ENCODE peak calls at places on chromosomes 2 and 18, in ten cellular contexts. F is ovary; U is lower leg skin; G is NCI-H1930; M is heart right ventricle; O is AG08396; Q is activated CD4-positive, alpha-beta T cell treated with anti-CD3 and anti-CD28 coated beads, Interleukin-2, amount 50 U/mL, for 24 hours; Z is stimulated activated CD4-positive, alpha-beta T cell treated with anti-CD3 and anti-CD28 coated beads, Interleukin-2, amount 100 ng/mL, for 48 hours; D is fibroblast of mammary gland; Y is stimulated activated CD8-positive, alpha-beta memory T cell treated with anti-CD3 and anti-CD28 coated beads, Interleukin-4, amount 100 ng/mL, for 1 hour. P is an unnamed sample.

GRCh38 chr18:12842459-12843380 is 41.3 kb downstream of the PTPN2 start:
- DNase-seq in F (no peak), U (no peak), G (no peak), M (no peak), O (no peak), Q (no peak), Z (no peak), D (no peak), Y (no peak), P (no peak)

GRCh38 chr18:23133860-23134779 is 1.2 kb upstream of the CABLES1 start:
- DNase-seq in F (no peak), U (no peak), G (peak; percentile 86), M (no peak), O (no peak), Q (peak; percentile 18), Z (no peak), D (no peak), Y (no peak), P (no peak)

GRCh38 chr2:11647834-11648600 is 22.0 kb downstream of the NTSR2 start:
- DNase-seq in F (no peak), U (peak; percentile 23), G (no peak), M (no peak), O (no peak), Q (no peak), Z (no peak), D (peak; percentile 7), Y (no peak), P (no peak)

GRCh38 chr2:85009019-85009618 is 38.2 kb downstream of the KCMF1 start:
- DNase-seq in F (no peak), U (no peak), G (no peak), M (no peak), O (no peak), Q (no peak), Z (no peak), D (no peak), Y (no peak), P (no peak)

GRCh38 chr2:236055471-236055870 is 112.7 kb downstream of the GBX2 start:
- DNase-seq in F (no peak), U (no peak), G (no peak), M (no peak), O (no peak), Q (no peak), Z (no peak), D (no peak), Y (no peak), P (no peak)

GRCh38 chr2:207166039-207166348 is 246 bp upstream of the KLF7 start:
- DNase-seq in F (peak; percentile 99), U (peak; percentile 100), G (peak; percentile 97), M (peak; percentile 99), O (peak; percentile 98), Q (peak; percentile 95), Z (peak; percentile 91), D (peak; percentile 99), Y (peak; percentile 93), P (peak; percentile 97)

GRCh38 chr2:127196549-127196948 is 23.6 kb downstream of the CYP27C1 start:
- DNase-seq in F (no peak), U (no peak), G (no peak), M (no peak), O (no peak), Q (no peak), Z (no peak), D (no peak), Y (no peak), P (no peak)

GRCh38 chr2:86035883-86036789 is 69.5 kb downstream of the POLR1A start:
- DNase-seq in F (peak; percentile 82), U (peak; percentile 96), G (no peak), M (peak; percentile 75), O (peak; percentile 80), Q (no peak), Z (peak; percentile 42), D (peak; percentile 86), Y (peak; percentile 43), P (peak; percentile 70)

GRCh38 chr2:132795220-132795619 is 125.2 kb upstream of the LYPD1 start:
- DNase-seq in F (no peak), U (no peak), G (no peak), M (no peak), O (no peak), Q (no peak), Z (no peak), D (no peak), Y (no peak), P (no peak)

GRCh38 chr2:6930913-6931312 is 13.7 kb downstream of the RNF144A start:
- DNase-seq in F (no peak), U (no peak), G (no peak), M (no peak), O (no peak), Q (no peak), Z (no peak), D (no peak), Y (no peak), P (no peak)

GRCh38 chr18:68722807-68723206 is 7.9 kb upstream of the TMX3 start:
- DNase-seq in F (no peak), U (no peak), G (no peak), M (no peak), O (no peak), Q (no peak), Z (no peak), D (no peak), Y (no peak), P (no peak)

GRCh38 chr2:191625016-191625415 is 52.9 kb upstream of the NABP1 start:
- DNase-seq in F (no peak), U (no peak), G (no peak), M (no peak), O (no peak), Q (no peak), Z (no peak), D (no peak), Y (peak; percentile 15), P (no peak)

GRCh38 chr2:40283111-40283909 is 168.6 kb downstream of the SLC8A1 start:
- DNase-seq in F (no peak), U (no peak), G (no peak), M (no peak), O (no peak), Q (no peak), Z (no peak), D (no peak), Y (no peak), P (no peak)

GRCh38 chr2:120313695-120314615 is 32.0 kb upstream of the INHBB start:
- DNase-seq in F (peak; percentile 34), U (peak; percentile 85), G (no peak), M (no peak), O (no peak), Q (no peak), Z (no peak), D (no peak), Y (no peak), P (no peak)

GRCh38 chr2:119645173-119645846 is 33.7 kb upstream of the TMEM177 start:
- DNase-seq in F (no peak), U (no peak), G (no peak), M (no peak), O (no peak), Q (no peak), Z (no peak), D (no peak), Y (no peak), P (no peak)

GRCh38 chr2:238252766-238253630 is 13.2 kb upstream of the HES6 start:
- DNase-seq in F (no peak), U (no peak), G (no peak), M (peak; percentile 6), O (no peak), Q (no peak), Z (no peak), D (no peak), Y (no peak), P (no peak)

GRCh38 chr2:148130571-148130970 is 109.7 kb downstream of the MBD5 start:
- DNase-seq in F (no peak), U (no peak), G (no peak), M (no peak), O (peak; percentile 20), Q (no peak), Z (no peak), D (peak; percentile 61), Y (no peak), P (no peak)

GRCh38 chr2:127829845-127830246 is 18.9 kb upstream of the WDR33 start:
- DNase-seq in F (no peak), U (no peak), G (no peak), M (no peak), O (no peak), Q (peak; percentile 73), Z (peak; percentile 45), D (no peak), Y (peak; percentile 29), P (no peak)

GRCh38 chr2:63853527-63854310 is 12.0 kb downstream of the UGP2 start:
- DNase-seq in F (no peak), U (no peak), G (no peak), M (no peak), O (no peak), Q (no peak), Z (no peak), D (peak; percentile 49), Y (no peak), P (no peak)

GRCh38 chr2:181106789-181107418 is 126.5 kb downstream of the UBE2E3 start:
- DNase-seq in F (no peak), U (no peak), G (no peak), M (no peak), O (peak; percentile 51), Q (peak; percentile 23), Z (no peak), D (peak; percentile 93), Y (no peak), P (no peak)

GRCh38 chr2:240898731-240899467 is 2.9 kb upstream of the MAB21L4 start:
- DNase-seq in F (no peak), U (no peak), G (no peak), M (no peak), O (no peak), Q (no peak), Z (no peak), D (no peak), Y (no peak), P (no peak)

GRCh38 chr2:51995293-51995692 is 963.4 kb upstream of the NRXN1 start:
- DNase-seq in F (no peak), U (no peak), G (no peak), M (no peak), O (no peak), Q (no peak), Z (no peak), D (peak; percentile 91), Y (no peak), P (no peak)

GRCh38 chr18:59881728-59882685 is 17.8 kb upstream of the PMAIP1 start:
- DNase-seq in F (no peak), U (no peak), G (no peak), M (no peak), O (no peak), Q (peak; percentile 11), Z (no peak), D (peak; percentile 43), Y (no peak), P (no peak)

GRCh38 chr2:16675781-16676180 is 10.1 kb upstream of the CYRIA start:
- DNase-seq in F (no peak), U (no peak), G (no peak), M (no peak), O (no peak), Q (no peak), Z (no peak), D (no peak), Y (no peak), P (no peak)

GRCh38 chr2:237859533-237860272 is at the start of gene RAMP1:
- DNase-seq in F (no peak), U (no peak), G (no peak), M (no peak), O (peak; percentile 57), Q (no peak), Z (no peak), D (no peak), Y (no peak), P (no peak)

GRCh38 chr2:79861059-79861374 is 348.2 kb downstream of the CTNNA2 start:
- DNase-seq in F (no peak), U (no peak), G (no peak), M (no peak), O (no peak), Q (no peak), Z (no peak), D (no peak), Y (no peak), P (no peak)

GRCh38 chr2:213015387-213016165 is 135.8 kb downstream of the IKZF2 start:
- DNase-seq in F (no peak), U (no peak), G (no peak), M (no peak), O (no peak), Q (peak; percentile 26), Z (peak; percentile 21), D (no peak), Y (no peak), P (no peak)

GRCh38 chr18:74194691-74195090 is 46.4 kb downstream of the TIMM21 start:
- DNase-seq in F (no peak), U (no peak), G (no peak), M (no peak), O (no peak), Q (no peak), Z (no peak), D (peak; percentile 29), Y (no peak), P (no peak)

P was measured in tibial nerve.